ENCODE peak calls at places on chromosomes 13 and 19, in eight cellular contexts. U is epithelial cell of esophagus; X is KBM-7; K is NCI-H82; R is naive thymus-derived CD8-positive, alpha-beta T cell; G is type B pancreatic cell; E is sciatic nerve; W is stimulated activated naive CD8-positive, alpha-beta T cell treated with anti-CD3 and anti-CD28 coated beads, Interleukin-15, amount 100 ng/mL, for 72 hours. F is an unnamed sample.
A peak's percentile ranks its signal among the peaks of the same experiment; 100 is the strongest.

GRCh38 chr19:1315470-1316166 is 29.9 kb downstream of the EFNA2 start:
- DNase-seq in X (peak; percentile 39), K (peak; percentile 32), U (peak; percentile 59), E (no peak), W (peak; percentile 40), R (peak; percentile 30), G (no peak), F (peak; percentile 75)

GRCh38 chr19:3397266-3398022 is 31.1 kb downstream of the NFIC start:
- DNase-seq in E (peak; percentile 75), U (peak; percentile 34), G (no peak), W (no peak), K (peak; percentile 12), R (no peak), X (no peak), F (peak; percentile 55)

GRCh38 chr13:26310003-26310402 is 56.1 kb downstream of the CDK8 start:
- DNase-seq in E (no peak), X (no peak), R (no peak), W (no peak), U (no peak), K (no peak), G (no peak), F (no peak)

GRCh38 chr13:66951426-66951825 is 278.7 kb downstream of the PCDH9 start:
- DNase-seq in K (no peak), G (no peak), U (no peak), W (no peak), R (no peak), X (no peak), E (no peak), F (no peak)

GRCh38 chr13:43122706-43123268 is 99.4 kb downstream of the DNAJC15 start:
- DNase-seq in K (peak; percentile 30), U (no peak), E (no peak), X (no peak), G (no peak), W (no peak), R (no peak), F (no peak)

GRCh38 chr13:99415851-99416331 is 85.4 kb upstream of the TM9SF2 start:
- DNase-seq in R (no peak), W (peak; percentile 62), G (no peak), K (no peak), U (peak; percentile 6), E (peak; percentile 47), X (no peak), F (no peak)

GRCh38 chr19:3145909-3146676 is 10.3 kb downstream of the GNA15 start:
- DNase-seq in X (peak; percentile 92), R (no peak), K (no peak), G (no peak), W (no peak), U (no peak), E (no peak), F (no peak)

GRCh38 chr13:66414196-66414800 is 815.8 kb downstream of the PCDH9 start:
- DNase-seq in R (no peak), X (no peak), W (no peak), K (no peak), E (no peak), U (no peak), G (no peak), F (no peak)

GRCh38 chr19:49347835-49348234 is 12.6 kb downstream of the CD37 start:
- DNase-seq in U (peak; percentile 72), E (no peak), X (no peak), R (no peak), W (no peak), K (peak; percentile 93), G (no peak), F (peak; percentile 84)